ENCODE peak calls at places on chromosome 14, in eight cellular contexts. One of them, this sample, is unnamed.

GRCh38 chr14:30620178-30620577 is 1.9 kb upstream of the SCFD1 start:
- DNase-seq in HS-5: peak; percentile 73
- DNase-seq in erythroblast: peak; percentile 13
- DNase-seq in stimulated activated CD4-positive, alpha-beta T cell treated with anti-CD3 and anti-CD28 coated beads, Interleukin-2, amount 100 ng/mL, for 48 hours: no peak
- DNase-seq in glomerular endothelial cell: no peak
- DNase-seq in kidney tubule cell: peak; percentile 25
- DNase-seq in substantia nigra: no peak
- DNase-seq in astrocyte of the spinal cord: peak; percentile 50
- DNase-seq in this sample: no peak

GRCh38 chr14:88698651-88699050 is 94.1 kb downstream of the EML5 start:
- DNase-seq in HS-5: no peak
- DNase-seq in erythroblast: no peak
- DNase-seq in stimulated activated CD4-positive, alpha-beta T cell treated with anti-CD3 and anti-CD28 coated beads, Interleukin-2, amount 100 ng/mL, for 48 hours: no peak
- DNase-seq in glomerular endothelial cell: no peak
- DNase-seq in kidney tubule cell: peak; percentile 44
- DNase-seq in substantia nigra: no peak
- DNase-seq in astrocyte of the spinal cord: no peak
- DNase-seq in this sample: no peak

GRCh38 chr14:89417111-89417468 is at the start of gene FOXN3:
- DNase-seq in HS-5: peak; percentile 51
- DNase-seq in erythroblast: peak; percentile 93
- DNase-seq in stimulated activated CD4-positive, alpha-beta T cell treated with anti-CD3 and anti-CD28 coated beads, Interleukin-2, amount 100 ng/mL, for 48 hours: peak; percentile 75
- DNase-seq in glomerular endothelial cell: no peak
- DNase-seq in kidney tubule cell: peak; percentile 89
- DNase-seq in substantia nigra: peak; percentile 80
- DNase-seq in astrocyte of the spinal cord: peak; percentile 93
- DNase-seq in this sample: peak; percentile 85

GRCh38 chr14:99436247-99437180 is 44.1 kb downstream of the SETD3 start:
- DNase-seq in HS-5: no peak
- DNase-seq in erythroblast: no peak
- DNase-seq in stimulated activated CD4-positive, alpha-beta T cell treated with anti-CD3 and anti-CD28 coated beads, Interleukin-2, amount 100 ng/mL, for 48 hours: no peak
- DNase-seq in glomerular endothelial cell: peak; percentile 12
- DNase-seq in kidney tubule cell: peak; percentile 42
- DNase-seq in substantia nigra: no peak
- DNase-seq in astrocyte of the spinal cord: peak; percentile 28
- DNase-seq in this sample: no peak

GRCh38 chr14:58904771-58905170 is 267.0 kb downstream of the DACT1 start:
- DNase-seq in HS-5: no peak
- DNase-seq in erythroblast: no peak
- DNase-seq in stimulated activated CD4-positive, alpha-beta T cell treated with anti-CD3 and anti-CD28 coated beads, Interleukin-2, amount 100 ng/mL, for 48 hours: no peak
- DNase-seq in glomerular endothelial cell: no peak
- DNase-seq in kidney tubule cell: no peak
- DNase-seq in substantia nigra: no peak
- DNase-seq in astrocyte of the spinal cord: no peak
- DNase-seq in this sample: no peak

GRCh38 chr14:54467280-54467679 is 21.5 kb downstream of the GMFB start:
- DNase-seq in HS-5: no peak
- DNase-seq in erythroblast: no peak
- DNase-seq in stimulated activated CD4-positive, alpha-beta T cell treated with anti-CD3 and anti-CD28 coated beads, Interleukin-2, amount 100 ng/mL, for 48 hours: no peak
- DNase-seq in glomerular endothelial cell: no peak
- DNase-seq in kidney tubule cell: no peak
- DNase-seq in substantia nigra: no peak
- DNase-seq in astrocyte of the spinal cord: no peak
- DNase-seq in this sample: no peak

GRCh38 chr14:55556929-55557623 is 22.9 kb upstream of the KTN1 start:
- DNase-seq in HS-5: peak; percentile 61
- DNase-seq in erythroblast: no peak
- DNase-seq in stimulated activated CD4-positive, alpha-beta T cell treated with anti-CD3 and anti-CD28 coated beads, Interleukin-2, amount 100 ng/mL, for 48 hours: no peak
- DNase-seq in glomerular endothelial cell: peak; percentile 94
- DNase-seq in kidney tubule cell: peak; percentile 99
- DNase-seq in substantia nigra: peak; percentile 29
- DNase-seq in astrocyte of the spinal cord: peak; percentile 91
- DNase-seq in this sample: no peak

GRCh38 chr14:102474934-102475333 is 34.6 kb downstream of the ANKRD9 start:
- DNase-seq in HS-5: no peak
- DNase-seq in erythroblast: no peak
- DNase-seq in stimulated activated CD4-positive, alpha-beta T cell treated with anti-CD3 and anti-CD28 coated beads, Interleukin-2, amount 100 ng/mL, for 48 hours: no peak
- DNase-seq in glomerular endothelial cell: no peak
- DNase-seq in kidney tubule cell: no peak
- DNase-seq in substantia nigra: peak; percentile 58
- DNase-seq in astrocyte of the spinal cord: peak; percentile 26
- DNase-seq in this sample: no peak

GRCh38 chr14:34538871-34539406 is 562 bp downstream of the EAPP start:
- DNase-seq in HS-5: no peak
- DNase-seq in erythroblast: no peak
- DNase-seq in stimulated activated CD4-positive, alpha-beta T cell treated with anti-CD3 and anti-CD28 coated beads, Interleukin-2, amount 100 ng/mL, for 48 hours: no peak
- DNase-seq in glomerular endothelial cell: no peak
- DNase-seq in kidney tubule cell: no peak
- DNase-seq in substantia nigra: no peak
- DNase-seq in astrocyte of the spinal cord: peak; percentile 26
- DNase-seq in this sample: no peak

GRCh38 chr14:39229601-39230110 is 4.1 kb upstream of the MIA2 start:
- DNase-seq in HS-5: no peak
- DNase-seq in erythroblast: no peak
- DNase-seq in stimulated activated CD4-positive, alpha-beta T cell treated with anti-CD3 and anti-CD28 coated beads, Interleukin-2, amount 100 ng/mL, for 48 hours: no peak
- DNase-seq in glomerular endothelial cell: no peak
- DNase-seq in kidney tubule cell: no peak
- DNase-seq in substantia nigra: no peak
- DNase-seq in astrocyte of the spinal cord: no peak
- DNase-seq in this sample: no peak

GRCh38 chr14:59103396-59103795 is 85.1 kb upstream of the DAAM1 start:
- DNase-seq in HS-5: no peak
- DNase-seq in erythroblast: no peak
- DNase-seq in stimulated activated CD4-positive, alpha-beta T cell treated with anti-CD3 and anti-CD28 coated beads, Interleukin-2, amount 100 ng/mL, for 48 hours: no peak
- DNase-seq in glomerular endothelial cell: no peak
- DNase-seq in kidney tubule cell: no peak
- DNase-seq in substantia nigra: no peak
- DNase-seq in astrocyte of the spinal cord: peak; percentile 61
- DNase-seq in this sample: no peak

GRCh38 chr14:97149775-97150174 is 352.6 kb downstream of the VRK1 start:
- DNase-seq in HS-5: no peak
- DNase-seq in erythroblast: no peak
- DNase-seq in stimulated activated CD4-positive, alpha-beta T cell treated with anti-CD3 and anti-CD28 coated beads, Interleukin-2, amount 100 ng/mL, for 48 hours: no peak
- DNase-seq in glomerular endothelial cell: no peak
- DNase-seq in kidney tubule cell: no peak
- DNase-seq in substantia nigra: no peak
- DNase-seq in astrocyte of the spinal cord: no peak
- DNase-seq in this sample: no peak